ENCODE peak calls at places on chromosomes 1 and 21, in six cellular contexts. X is breast epithelium, B is mucosa of descending colon, G is neural progenitor cell, Q is left ventricle myocardium inferior, W is cardiac fibroblast. T is an unnamed sample.

GRCh38 chr1:214228976-214229375 is 52.0 kb upstream of the SMYD2 start:
- DNase-seq in G (no peak), B (no peak), W (no peak), Q (peak), X (no peak), T (no peak)

GRCh38 chr1:107870691-107871090 is 94.3 kb downstream of the VAV3 start:
- DNase-seq in X (no peak), G (no peak), B (no peak), Q (no peak), W (peak), T (no peak)

GRCh38 chr1:60936052-60936619 is 146.2 kb upstream of the NFIA start:
- DNase-seq in G (no peak), Q (no peak), W (peak), B (no peak), X (no peak), T (no peak)

GRCh38 chr1:4830756-4831155 is 176.3 kb downstream of the AJAP1 start:
- DNase-seq in W (no peak), X (no peak), G (no peak), Q (no peak), B (no peak), T (no peak)

GRCh38 chr1:42841010-42841409 is 5.4 kb upstream of the ZNF691 start:
- DNase-seq in Q (no peak), X (no peak), G (no peak), B (no peak), W (no peak), T (no peak)

GRCh38 chr1:215631489-215631888 is 64.4 kb downstream of the KCTD3 start:
- DNase-seq in W (peak), Q (no peak), G (peak), B (no peak), X (peak), T (no peak)

GRCh38 chr1:29575277-29575676 is 339.0 kb downstream of the PTPRU start:
- DNase-seq in G (no peak), W (no peak), B (no peak), Q (peak), X (no peak), T (no peak)

GRCh38 chr1:25065246-25066238 is 135.5 kb upstream of the RUNX3 start:
- DNase-seq in G (no peak), X (no peak), B (no peak), Q (no peak), W (no peak), T (no peak)

GRCh38 chr1:243890576-243890975 is 40.5 kb upstream of the AKT3 start:
- DNase-seq in B (no peak), W (peak), G (no peak), X (no peak), Q (no peak), T (no peak)

GRCh38 chr1:112692681-112693080 is 14.2 kb downstream of the RHOC start:
- DNase-seq in X (no peak), Q (no peak), W (no peak), G (no peak), B (no peak), T (no peak)

GRCh38 chr1:160374701-160375443 is 8.0 kb downstream of the NHLH1 start:
- DNase-seq in G (peak), Q (no peak), W (no peak), X (no peak), B (no peak), T (peak)

GRCh38 chr1:116881879-116882520 is 27.7 kb upstream of the PTGFRN start:
- DNase-seq in Q (peak), G (peak), B (peak), W (peak), X (no peak), T (peak)

GRCh38 chr1:112956503-112957132 is 622 bp upstream of the SLC16A1 start:
- DNase-seq in G (peak), B (no peak), Q (no peak), X (no peak), W (no peak), T (no peak)

GRCh38 chr1:230423936-230424335 is 2.2 kb downstream of the PGBD5 start:
- DNase-seq in W (no peak), B (no peak), Q (no peak), X (no peak), G (no peak), T (no peak)

GRCh38 chr21:42609806-42610205 is 43.6 kb upstream of the PDE9A start:
- DNase-seq in B (no peak), X (peak), Q (no peak), G (no peak), W (no peak), T (no peak)

GRCh38 chr1:93483606-93484005 is 35.7 kb downstream of the FNBP1L start:
- DNase-seq in B (no peak), W (no peak), X (no peak), G (no peak), Q (no peak), T (no peak)

GRCh38 chr1:203408485-203409229 is 57.7 kb upstream of the FMOD start:
- DNase-seq in Q (peak), B (peak), X (peak), W (peak), G (no peak), T (no peak)

GRCh38 chr1:247548092-247548491 is 842 bp upstream of the GCSAML start:
- DNase-seq in G (no peak), Q (no peak), W (no peak), X (no peak), B (no peak), T (no peak)

GRCh38 chr1:177351361-177352108 is 180.8 kb downstream of the BRINP2 start:
- DNase-seq in B (peak), X (no peak), Q (no peak), W (no peak), G (peak), T (peak)

GRCh38 chr1:52636701-52637695 is 4.0 kb downstream of the SHISAL2A start:
- DNase-seq in W (peak), G (peak), B (peak), Q (no peak), X (no peak), T (no peak)

GRCh38 chr21:37149411-37149810 is 76.4 kb downstream of the TTC3 start:
- DNase-seq in X (no peak), B (no peak), G (no peak), W (peak), Q (no peak), T (no peak)

GRCh38 chr21:34812510-34813265 is 143.9 kb downstream of the CLIC6 start:
- DNase-seq in X (no peak), G (no peak), W (peak), B (no peak), Q (no peak), T (no peak)

GRCh38 chr1:40004857-40005256 is 35.7 kb upstream of the CAP1 start:
- DNase-seq in X (no peak), G (no peak), Q (no peak), B (no peak), W (no peak), T (no peak)

GRCh38 chr21:31182231-31183129 is 144.2 kb upstream of the KRTAP19-8 start:
- DNase-seq in W (no peak), Q (no peak), B (no peak), X (no peak), G (no peak), T (no peak)

GRCh38 chr21:40850071-40850470 is 3.1 kb upstream of the DSCAM start:
- DNase-seq in W (no peak), X (no peak), B (no peak), G (no peak), Q (no peak), T (no peak)

GRCh38 chr1:156284112-156284511 is at the start of gene TMEM79:
- DNase-seq in W (no peak), Q (no peak), G (no peak), X (no peak), B (peak), T (no peak)

GRCh38 chr1:74591954-74592353 is 79.5 kb upstream of the LRRC53 start:
- DNase-seq in B (no peak), Q (no peak), G (no peak), X (no peak), W (no peak), T (no peak)

GRCh38 chr1:230067441-230067870 is 418 bp downstream of the GALNT2 start:
- DNase-seq in W (peak), G (peak), X (no peak), Q (no peak), B (peak), T (no peak)

GRCh38 chr1:54391450-54392071 is 14.6 kb downstream of the SSBP3 start:
- DNase-seq in X (no peak), Q (no peak), B (no peak), G (peak), W (no peak), T (no peak)

GRCh38 chr1:54390655-54391054 is 15.5 kb downstream of the SSBP3 start:
- DNase-seq in X (no peak), B (no peak), Q (no peak), G (no peak), W (no peak), T (no peak)

GRCh38 chr1:54394104-54394503 is 12.1 kb downstream of the SSBP3 start:
- DNase-seq in X (no peak), B (no peak), Q (no peak), W (no peak), G (no peak), T (no peak)

GRCh38 chr1:54395535-54395934 is 10.7 kb downstream of the SSBP3 start:
- DNase-seq in Q (no peak), X (no peak), W (no peak), G (no peak), B (no peak), T (no peak)

DNA sequence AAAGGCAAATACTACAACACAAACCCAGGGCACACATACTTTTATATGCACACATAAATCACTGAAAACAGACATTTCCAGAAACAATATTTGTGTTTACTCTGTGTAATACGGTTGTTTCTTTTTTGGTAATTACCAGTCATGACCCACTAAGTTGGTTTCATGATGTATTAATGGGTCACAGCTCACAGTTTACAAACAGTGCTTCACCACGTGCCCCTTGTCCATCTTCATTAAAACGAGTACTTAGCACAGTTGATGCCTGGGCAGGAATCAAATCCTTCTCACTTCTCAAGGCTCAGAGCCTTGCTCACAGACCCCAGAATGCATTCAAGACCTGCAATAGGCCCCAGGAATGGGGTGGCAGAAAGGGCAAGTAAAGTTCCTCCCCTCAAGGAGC is 13.8 kb downstream of the SSBP3 start:
- DNase-seq in B (no peak), G (no peak), Q (no peak), W (no peak), X (no peak), T (no peak)
- TF ChIP-seq CTCF in B (no peak), G (no peak), Q (no peak), W (no peak), X (no peak), T (no peak)

DNA sequence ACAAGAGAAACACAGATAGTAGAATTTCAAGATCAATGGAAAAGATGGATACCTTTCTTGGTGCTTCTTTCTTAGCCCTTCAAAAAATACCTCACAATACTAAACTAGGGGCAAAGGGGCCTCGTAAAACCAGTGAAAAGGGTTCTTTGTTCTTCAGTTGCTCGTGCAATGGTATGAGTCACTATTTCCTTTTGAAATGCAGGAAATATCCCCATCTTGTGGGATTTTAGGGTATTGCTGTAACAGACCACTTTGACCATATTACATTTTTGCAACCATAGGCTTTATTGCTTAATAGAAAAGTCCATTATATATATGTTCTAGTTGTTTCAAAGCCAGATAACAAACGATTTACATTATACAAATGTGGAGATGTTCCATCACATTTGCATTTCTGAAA is 88.7 kb upstream of the PKN2 start:
- DNase-seq in B (no peak), W (peak), G (no peak), Q (no peak), X (no peak), T (no peak)
- TF ChIP-seq CTCF in B (no peak), W (peak), G (peak), Q (peak), X (no peak), T (no peak)

GRCh38 chr21:43815991-43816390 is 26.6 kb downstream of the RRP1 start:
- DNase-seq in B (no peak), X (no peak), Q (no peak), W (no peak), G (no peak), T (no peak)

GRCh38 chr21:43815107-43815742 is 25.8 kb downstream of the RRP1 start:
- DNase-seq in B (peak), W (no peak), G (peak), X (no peak), Q (no peak), T (no peak)

GRCh38 chr21:43818685-43819084 is 29.3 kb downstream of the RRP1 start:
- DNase-seq in X (no peak), W (no peak), G (no peak), B (no peak), Q (no peak), T (no peak)

GRCh38 chr21:43817157-43818086 is 28.0 kb downstream of the RRP1 start:
- DNase-seq in G (no peak), W (no peak), X (no peak), Q (no peak), B (no peak), T (no peak)

GRCh38 chr21:43816611-43817071 is 27.3 kb downstream of the RRP1 start:
- DNase-seq in Q (no peak), X (no peak), G (no peak), B (no peak), W (no peak), T (no peak)
- TF ChIP-seq CTCF in Q (no peak), X (no peak), G (peak), B (no peak), W (no peak), T (no peak)

GRCh38 chr1:55506686-55507577 is 291.8 kb upstream of the USP24 start:
- DNase-seq in W (peak), X (no peak), G (no peak), B (peak), Q (no peak), T (no peak)
- TF ChIP-seq CTCF in W (no peak), X (no peak), G (no peak), B (no peak), Q (no peak), T (no peak)

GRCh38 chr1:89908993-89909436 is 85.9 kb upstream of the ZNF326 start:
- DNase-seq in G (no peak), X (no peak), Q (no peak), B (no peak), W (peak), T (no peak)

GRCh38 chr1:89907669-89908293 is 86.9 kb downstream of the LRRC8D start:
- DNase-seq in X (no peak), B (no peak), W (peak), Q (no peak), G (no peak), T (no peak)

GRCh38 chr1:89910780-89911179 is 84.1 kb upstream of the ZNF326 start:
- DNase-seq in Q (no peak), X (no peak), B (no peak), W (peak), G (peak), T (no peak)

GRCh38 chr1:89910268-89910667 is 84.6 kb upstream of the ZNF326 start:
- DNase-seq in B (no peak), G (no peak), X (no peak), W (no peak), Q (no peak), T (no peak)

DNA sequence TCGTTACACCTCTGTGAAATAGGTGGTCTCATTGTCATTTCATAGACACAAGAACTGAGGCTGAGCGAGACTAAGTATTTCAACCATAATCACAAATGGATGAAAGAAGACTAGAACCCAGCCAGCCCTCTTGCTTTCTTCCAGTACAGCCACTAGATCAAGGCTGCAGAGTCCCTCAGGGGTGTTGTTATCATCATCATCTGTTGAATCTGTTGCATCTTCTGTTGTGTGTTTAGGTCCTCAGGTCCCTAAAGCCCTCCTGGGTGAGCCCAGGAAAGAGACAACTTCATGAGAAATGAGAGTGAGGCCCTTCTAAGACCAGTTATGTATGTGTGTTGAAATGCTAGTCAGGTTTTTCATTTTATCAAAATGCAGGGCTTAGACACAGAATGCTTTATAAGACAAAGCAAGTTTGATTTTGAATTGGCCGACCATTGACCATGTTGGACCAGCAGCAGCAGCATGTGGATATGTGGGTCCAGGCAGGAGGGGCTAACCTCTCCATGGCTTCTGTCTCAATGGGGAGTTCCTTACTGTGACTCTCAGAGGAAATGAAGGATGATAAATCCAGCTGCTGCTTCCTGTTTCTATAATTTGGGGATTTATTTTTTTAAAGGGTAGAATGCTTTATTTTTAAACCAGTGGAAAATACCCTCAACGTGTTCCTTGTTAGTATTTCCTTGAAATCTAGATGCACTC is 86.5 kb upstream of the ZNF326 start:
- DNase-seq in X (no peak), Q (no peak), G (no peak), B (no peak), W (peak), T (no peak)
- TF ChIP-seq CTCF in X (no peak), Q (no peak), G (no peak), B (no peak), W (no peak), T (no peak)

GRCh38 chr1:66733348-66734017 is 18.8 kb upstream of the DYNLT5 start:
- DNase-seq in G (no peak), B (no peak), Q (no peak), W (peak), X (no peak), T (no peak)
- TF ChIP-seq CTCF in G (no peak), B (no peak), Q (no peak), W (no peak), X (no peak), T (no peak)

DNA sequence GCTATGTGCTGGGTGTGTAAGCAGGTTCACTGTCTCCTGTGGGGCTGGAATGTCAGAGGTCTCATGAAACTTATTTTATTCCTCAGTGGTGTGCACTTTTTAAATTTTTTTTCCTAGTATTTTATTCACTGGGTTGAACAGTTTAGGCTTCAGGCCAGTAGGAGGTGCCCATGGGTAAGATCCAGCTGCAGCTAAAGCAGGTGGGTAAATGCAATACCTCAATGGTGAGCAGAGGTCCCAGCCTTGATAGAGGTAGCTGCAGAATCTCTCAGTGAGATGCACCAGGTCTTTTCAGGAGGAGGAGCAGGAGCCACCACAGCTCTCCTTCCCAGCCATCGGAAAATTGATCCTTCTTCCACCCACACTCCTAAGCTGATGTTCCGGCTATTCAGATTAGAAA is 12.6 kb upstream of the OR6N2 start:
- DNase-seq in B (no peak), G (peak), W (no peak), Q (no peak), X (no peak), T (no peak)
- TF ChIP-seq CTCF in B (no peak), G (peak), W (no peak), Q (no peak), X (no peak), T (no peak)

DNA sequence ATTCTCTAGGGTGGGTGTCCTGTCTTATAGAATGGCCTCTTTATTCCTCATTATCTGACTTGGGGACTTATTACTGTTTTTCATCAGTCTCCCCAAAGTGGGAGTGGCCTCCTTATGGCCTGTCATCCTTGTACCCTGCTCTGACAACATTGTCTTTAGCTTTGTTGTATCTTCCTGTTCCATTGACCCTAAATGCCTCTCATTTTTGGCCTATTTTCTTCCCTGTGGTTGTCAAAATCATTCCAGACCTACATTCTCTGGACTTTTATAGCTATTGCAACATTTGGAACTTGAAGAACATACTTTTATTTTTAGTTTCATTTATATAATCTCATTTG is 9.7 kb downstream of the SFT2D2 start:
- DNase-seq in B (no peak), Q (no peak), W (no peak), G (no peak), X (no peak), T (no peak)
- TF ChIP-seq CTCF in B (no peak), Q (no peak), W (no peak), G (no peak), X (no peak), T (peak)

GRCh38 chr1:20337581-20337980 is 46.9 kb downstream of the VWA5B1 start:
- DNase-seq in B (no peak), X (no peak), W (no peak), Q (no peak), G (no peak), T (no peak)
- TF ChIP-seq CTCF in B (no peak), X (no peak), W (no peak), Q (no peak), G (no peak), T (no peak)